ENCODE peak calls at places on chromosomes 6 and 20, in seven cellular contexts. L is amniotic epithelial cell; S is naive thymus-derived CD8-positive, alpha-beta T cell; F is activated CD8-positive, alpha-beta memory T cell treated with anti-CD3 and anti-CD28 coated beads, Interleukin-2, amount 50 U/mL, for 48 hours; K is COR-L47; T is GM03348; X is effector CD8-positive, alpha-beta T cell. W is an unnamed sample.

GRCh38 chr20:16378712-16379111 is 194.5 kb downstream of the KIF16B start:
- DNase-seq in T (no peak), L (no peak), S (no peak), X (no peak), F (no peak), K (no peak), W (no peak)

GRCh38 chr6:137370871-137371633 is 123.1 kb downstream of the OLIG3 start:
- DNase-seq in S (no peak), X (no peak), L (no peak), K (no peak), F (no peak), T (no peak), W (no peak)

GRCh38 chr6:151176941-151177760 is 62.6 kb upstream of the AKAP12 start:
- DNase-seq in S (no peak), L (peak), K (no peak), X (no peak), T (no peak), F (no peak), W (no peak)

GRCh38 chr6:159525445-159526031 is 167.5 kb downstream of the SOD2 start:
- DNase-seq in L (no peak), X (no peak), F (no peak), S (no peak), K (no peak), T (no peak), W (no peak)

GRCh38 chr6:1025821-1026220 is 286.1 kb upstream of the FOXQ1 start:
- DNase-seq in X (no peak), L (no peak), F (no peak), K (no peak), T (no peak), S (no peak), W (no peak)

GRCh38 chr6:6734463-6735455 is 146.2 kb downstream of the LY86 start:
- DNase-seq in S (no peak), K (no peak), T (no peak), L (peak), X (no peak), F (no peak), W (no peak)

GRCh38 chr6:167678102-167679101 is 148.3 kb upstream of the AFDN start:
- DNase-seq in S (no peak), F (no peak), L (no peak), X (no peak), T (no peak), K (no peak), W (no peak)

GRCh38 chr6:37137881-37138568 is 31.9 kb upstream of the PIM1 start:
- DNase-seq in S (no peak), F (no peak), T (no peak), L (peak), K (no peak), X (no peak), W (no peak)

GRCh38 chr20:45229264-45230056 is 8.3 kb downstream of the SEMG2 start:
- DNase-seq in F (peak), T (peak), X (no peak), K (peak), L (no peak), S (peak), W (no peak)

GRCh38 chr20:57904706-57905105 is 194.9 kb upstream of the PMEPA1 start:
- DNase-seq in K (no peak), T (no peak), S (no peak), L (no peak), F (no peak), X (no peak), W (no peak)

GRCh38 chr6:7140631-7141366 is 33.0 kb downstream of the RREB1 start:
- DNase-seq in F (peak), S (peak), X (peak), K (peak), T (peak), L (peak), W (peak)

GRCh38 chr6:111524735-111525134 is 41.7 kb upstream of the REV3L start:
- DNase-seq in L (no peak), X (no peak), F (no peak), K (no peak), T (no peak), S (no peak), W (no peak)

GRCh38 chr6:130158061-130158460 is 64.7 kb downstream of the SAMD3 start:
- DNase-seq in F (no peak), X (no peak), S (no peak), T (no peak), K (no peak), L (peak), W (no peak)

GRCh38 chr20:52724586-52724985 is 247.6 kb upstream of the TSHZ2 start:
- DNase-seq in T (no peak), X (no peak), F (no peak), K (no peak), L (no peak), S (no peak), W (no peak)

GRCh38 chr6:97066056-97066455 is 141.5 kb downstream of the KLHL32 start:
- DNase-seq in S (no peak), T (no peak), F (no peak), X (no peak), K (no peak), L (peak), W (no peak)

GRCh38 chr20:51574248-51575033 is 31.9 kb upstream of the NFATC2 start:
- DNase-seq in F (peak), X (no peak), L (no peak), S (no peak), T (no peak), K (no peak), W (no peak)

GRCh38 chr6:123805921-123806320 is 2.3 kb downstream of the NKAIN2 start:
- DNase-seq in K (no peak), T (no peak), F (no peak), X (no peak), L (no peak), S (no peak), W (no peak)

GRCh38 chr20:24581443-24582170 is 112.2 kb downstream of the SYNDIG1 start:
- DNase-seq in S (no peak), K (no peak), X (no peak), L (no peak), F (no peak), T (no peak), W (no peak)

GRCh38 chr6:127367023-127367375 is 23.6 kb upstream of the ECHDC1 start:
- DNase-seq in F (no peak), T (no peak), K (no peak), L (no peak), X (no peak), S (no peak), W (no peak)

GRCh38 chr20:2942439-2942838 is 69.2 kb downstream of the PTPRA start:
- DNase-seq in L (peak), X (no peak), K (no peak), T (no peak), F (no peak), S (no peak), W (no peak)

GRCh38 chr6:144314003-144314485 is 28.9 kb downstream of the UTRN start:
- DNase-seq in L (peak), K (no peak), X (no peak), T (no peak), S (no peak), F (no peak), W (no peak)

GRCh38 chr20:36591854-36592641 is 13.5 kb upstream of the RAB5IF start:
- DNase-seq in K (peak), F (no peak), L (peak), X (peak), T (peak), S (peak), W (no peak)

GRCh38 chr6:79671605-79672266 is 40.6 kb downstream of the SH3BGRL2 start:
- DNase-seq in T (no peak), K (peak), F (peak), S (peak), X (no peak), L (peak), W (no peak)

GRCh38 chr6:3227363-3228045 is at the start of gene TUBB2B:
- DNase-seq in S (no peak), F (no peak), K (peak), T (no peak), X (no peak), L (no peak), W (peak)

GRCh38 chr20:46545827-46546138 is 4.7 kb downstream of the OCSTAMP start:
- DNase-seq in F (no peak), K (no peak), X (no peak), S (no peak), T (no peak), L (no peak), W (no peak)

GRCh38 chr20:43825635-43826034 is 89.0 kb upstream of the TOX2 start:
- DNase-seq in S (no peak), K (no peak), X (no peak), T (peak), F (no peak), L (no peak), W (no peak)

GRCh38 chr6:57222684-57223077 is 574 bp upstream of the RAB23 start:
- DNase-seq in S (no peak), X (no peak), T (no peak), L (no peak), F (no peak), K (no peak), W (no peak)

GRCh38 chr6:18280084-18280483 is 15.8 kb upstream of the DEK start:
- DNase-seq in S (no peak), F (no peak), L (no peak), K (peak), X (no peak), T (peak), W (no peak)